ENCODE peak calls at places on chromosomes 5 and 9, in eight cellular contexts. J is HCT116, Z is esophagus muscularis mucosa, K is prostate gland, M is spleen, S is breast epithelium, P is stomach, W is GM23338. N is an unnamed sample.

GRCh38 chr9:114209151-114209550 is 53.8 kb downstream of the COL27A1 start:
- DNase-seq in J (no peak), Z (no peak), K (no peak), M (peak), S (no peak), P (no peak), W (no peak), N (no peak)

GRCh38 chr5:139774980-139775654 is 20.5 kb upstream of the PSD2 start:
- DNase-seq in J (no peak), Z (no peak), K (peak), M (peak), S (no peak), P (peak), W (peak), N (peak)

GRCh38 chr5:125310749-125311148 is 564.3 kb upstream of the ZNF608 start:
- DNase-seq in J (no peak), Z (no peak), K (no peak), M (no peak), S (no peak), P (no peak), W (no peak), N (no peak)

GRCh38 chr9:76591256-76591950 is 132.4 kb downstream of the GCNT1 start:
- DNase-seq in J (no peak), Z (no peak), K (no peak), M (no peak), S (no peak), P (no peak), W (no peak), N (no peak)

GRCh38 chr9:127801955-127802575 is 617 bp upstream of the FPGS start:
- DNase-seq in J (no peak), Z (no peak), K (no peak), M (no peak), S (no peak), P (no peak), W (no peak), N (no peak)

GRCh38 chr9:68669189-68669588 is 35.9 kb upstream of the PIP5K1B start:
- DNase-seq in J (no peak), Z (no peak), K (no peak), M (no peak), S (no peak), P (no peak), W (peak), N (no peak)

GRCh38 chr9:127161081-127161621 is 38.7 kb upstream of the ANGPTL2 start:
- DNase-seq in J (no peak), Z (no peak), K (no peak), M (no peak), S (no peak), P (peak), W (no peak), N (no peak)

GRCh38 chr9:21160178-21160577 is 6.3 kb downstream of the IFNA21 start:
- DNase-seq in J (no peak), Z (no peak), K (no peak), M (no peak), S (no peak), P (no peak), W (no peak), N (no peak)

GRCh38 chr5:67272453-67273130 is 76.0 kb upstream of the CD180 start:
- DNase-seq in J (no peak), Z (no peak), K (no peak), M (no peak), S (no peak), P (no peak), W (no peak), N (no peak)

GRCh38 chr5:129771058-129771838 is 23.4 kb downstream of the MINAR2 start:
- DNase-seq in J (peak), Z (no peak), K (peak), M (no peak), S (no peak), P (peak), W (peak), N (peak)

GRCh38 chr5:60996368-60996767 is 51.4 kb downstream of the NDUFAF2 start:
- DNase-seq in J (no peak), Z (no peak), K (no peak), M (no peak), S (no peak), P (no peak), W (no peak), N (no peak)

GRCh38 chr5:128409401-128409800 is 128.6 kb downstream of the FBN2 start:
- DNase-seq in J (no peak), Z (no peak), K (no peak), M (no peak), S (no peak), P (no peak), W (peak), N (no peak)

GRCh38 chr9:114156658-114157421 is 1.5 kb downstream of the COL27A1 start:
- DNase-seq in J (no peak), Z (no peak), K (peak), M (no peak), S (peak), P (peak), W (peak), N (peak)

GRCh38 chr5:94017579-94017978 is 276.2 kb upstream of the POU5F2 start:
- DNase-seq in J (no peak), Z (no peak), K (no peak), M (no peak), S (no peak), P (no peak), W (no peak), N (no peak)

GRCh38 chr5:161548472-161549094 is 2.1 kb upstream of the GABRB2 start:
- DNase-seq in J (no peak), Z (no peak), K (no peak), M (no peak), S (no peak), P (no peak), W (peak), N (peak)

GRCh38 chr9:70079364-70080103 is 35.9 kb downstream of the MAMDC2 start:
- DNase-seq in J (no peak), Z (no peak), K (no peak), M (no peak), S (no peak), P (no peak), W (no peak), N (no peak)

GRCh38 chr5:175201393-175201792 is 242.6 kb downstream of the DRD1 start:
- DNase-seq in J (no peak), Z (no peak), K (no peak), M (no peak), S (no peak), P (no peak), W (no peak), N (no peak)

GRCh38 chr5:129377504-129377903 is 82.6 kb upstream of the ADAMTS19 start:
- DNase-seq in J (no peak), Z (no peak), K (no peak), M (no peak), S (no peak), P (no peak), W (no peak), N (peak)

GRCh38 chr9:120524038-120524437 is 55.9 kb downstream of the CDK5RAP2 start:
- DNase-seq in J (no peak), Z (no peak), K (no peak), M (no peak), S (no peak), P (no peak), W (no peak), N (no peak)

GRCh38 chr5:112310746-112311145 is 108.3 kb downstream of the EPB41L4A start:
- DNase-seq in J (no peak), Z (no peak), K (no peak), M (no peak), S (no peak), P (no peak), W (no peak), N (no peak)

GRCh38 chr5:65722575-65723424 is 795 bp downstream of the NLN start:
- DNase-seq in J (peak), Z (no peak), K (no peak), M (no peak), S (no peak), P (no peak), W (peak), N (no peak)

GRCh38 chr5:10933141-10933540 is 172.1 kb upstream of the DAP start:
- DNase-seq in J (no peak), Z (peak), K (no peak), M (no peak), S (no peak), P (no peak), W (no peak), N (no peak)

GRCh38 chr9:93260290-93261066 is 76.5 kb downstream of the WNK2 start:
- DNase-seq in J (no peak), Z (peak), K (no peak), M (peak), S (peak), P (peak), W (no peak), N (peak)

GRCh38 chr5:116437922-116438578 is 136.6 kb downstream of the SEMA6A start:
- DNase-seq in J (no peak), Z (no peak), K (no peak), M (no peak), S (no peak), P (no peak), W (peak), N (no peak)

GRCh38 chr5:133538718-133539117 is 73.6 kb downstream of the FSTL4 start:
- DNase-seq in J (no peak), Z (peak), K (no peak), M (no peak), S (no peak), P (no peak), W (no peak), N (no peak)

GRCh38 chr5:34061993-34062392 is 19.0 kb upstream of the C1QTNF3 start:
- DNase-seq in J (no peak), Z (no peak), K (no peak), M (no peak), S (no peak), P (no peak), W (no peak), N (peak)

GRCh38 chr5:2908086-2908485 is 156.6 kb upstream of the IRX2 start:
- DNase-seq in J (no peak), Z (no peak), K (no peak), M (no peak), S (no peak), P (no peak), W (no peak), N (no peak)

GRCh38 chr9:17653947-17654346 is 75.1 kb downstream of the SH3GL2 start:
- DNase-seq in J (no peak), Z (no peak), K (no peak), M (no peak), S (no peak), P (no peak), W (no peak), N (no peak)

GRCh38 chr5:109695005-109695926 is 5.5 kb downstream of the MAN2A1 start:
- DNase-seq in J (no peak), Z (no peak), K (no peak), M (no peak), S (no peak), P (no peak), W (no peak), N (no peak)

GRCh38 chr5:55897905-55898304 is 46.7 kb downstream of the IL31RA start:
- DNase-seq in J (no peak), Z (no peak), K (no peak), M (no peak), S (peak), P (no peak), W (no peak), N (no peak)

GRCh38 chr9:113223963-113224362 is 2.6 kb downstream of the SLC31A1 start:
- DNase-seq in J (no peak), Z (no peak), K (no peak), M (no peak), S (no peak), P (no peak), W (no peak), N (no peak)

GRCh38 chr9:135906291-135907005 is 898 bp downstream of the CAMSAP1 start:
- DNase-seq in J (no peak), Z (no peak), K (no peak), M (peak), S (no peak), P (no peak), W (no peak), N (peak)

GRCh38 chr5:62790348-62790747 is 211.7 kb downstream of the LRRC70 start:
- DNase-seq in J (no peak), Z (no peak), K (peak), M (no peak), S (no peak), P (no peak), W (no peak), N (no peak)

GRCh38 chr9:70420267-70421019 is 6.0 kb upstream of the KLF9 start:
- DNase-seq in J (peak), Z (peak), K (peak), M (peak), S (peak), P (peak), W (peak), N (peak)

GRCh38 chr5:52757527-52757926 is 30.2 kb upstream of the ITGA1 start:
- DNase-seq in J (no peak), Z (no peak), K (no peak), M (no peak), S (no peak), P (no peak), W (no peak), N (no peak)

GRCh38 chr5:130514984-130515690 is 610.9 kb downstream of the CHSY3 start:
- DNase-seq in J (peak), Z (no peak), K (no peak), M (no peak), S (no peak), P (no peak), W (no peak), N (no peak)

GRCh38 chr5:14246350-14247053 is 103.4 kb downstream of the TRIO start:
- DNase-seq in J (no peak), Z (peak), K (no peak), M (no peak), S (no peak), P (no peak), W (no peak), N (no peak)

GRCh38 chr5:166618555-166618954 is 1672.9 kb upstream of the WWC1 start:
- DNase-seq in J (no peak), Z (no peak), K (no peak), M (no peak), S (no peak), P (no peak), W (peak), N (no peak)

GRCh38 chr5:53369681-53370080 is 110.7 kb upstream of the FST start:
- DNase-seq in J (no peak), Z (no peak), K (no peak), M (no peak), S (no peak), P (no peak), W (no peak), N (no peak)

GRCh38 chr9:2655411-2655901 is 33.9 kb downstream of the VLDLR start:
- DNase-seq in J (no peak), Z (no peak), K (no peak), M (no peak), S (no peak), P (no peak), W (no peak), N (no peak)

DNA sequence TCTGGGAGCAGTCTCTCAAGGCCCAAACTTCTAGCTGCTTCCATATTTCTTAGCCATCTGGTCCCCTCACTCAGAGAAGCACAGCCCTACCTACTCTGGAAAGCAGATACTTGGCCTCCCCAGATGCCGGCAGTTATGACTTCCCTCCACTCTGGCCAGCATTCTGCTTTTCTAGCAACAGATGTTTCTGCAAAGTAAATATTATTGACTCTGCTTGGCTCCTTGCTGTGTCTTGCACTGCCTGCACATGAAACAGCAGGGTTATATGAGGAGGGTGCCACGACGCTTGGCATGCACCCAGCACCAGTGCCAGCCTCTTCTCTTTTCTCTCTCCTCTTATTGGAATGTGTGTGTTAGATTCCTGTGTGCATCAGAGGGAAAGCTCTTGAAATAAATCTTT is 99.7 kb downstream of the ARHGAP26 start:
- DNase-seq in J (no peak), Z (no peak), K (peak), M (no peak), S (no peak), P (peak), W (no peak), N (peak)
- TF ChIP-seq POLR2AphosphoS5 in J (no peak), Z (peak), K (peak), M (no peak), S (no peak), P (peak), W (no peak), N (peak)

GRCh38 chr9:90967171-90967570 is 165.6 kb downstream of the SYK start:
- DNase-seq in J (no peak), Z (no peak), K (no peak), M (no peak), S (no peak), P (no peak), W (peak), N (no peak)

GRCh38 chr9:90966475-90967150 is 165.0 kb downstream of the SYK start:
- DNase-seq in J (no peak), Z (no peak), K (no peak), M (no peak), S (no peak), P (no peak), W (no peak), N (no peak)

GRCh38 chr9:90964101-90965020 is 162.7 kb downstream of the SYK start:
- DNase-seq in J (peak), Z (no peak), K (no peak), M (peak), S (no peak), P (peak), W (peak), N (peak)

GRCh38 chr9:90965141-90965910 is 163.7 kb downstream of the SYK start:
- DNase-seq in J (no peak), Z (no peak), K (peak), M (no peak), S (no peak), P (no peak), W (peak), N (no peak)

GRCh38 chr9:90965911-90966290 is 164.3 kb downstream of the SYK start:
- DNase-seq in J (no peak), Z (no peak), K (no peak), M (no peak), S (no peak), P (no peak), W (no peak), N (no peak)
- H3K27ac ChIP-seq in J (no peak), Z (no peak), K (no peak), M (no peak), S (no peak), P (no peak), W (no peak), N (peak)

GRCh38 chr5:107670028-107670926 is 460 bp downstream of the EFNA5 start:
- DNase-seq in J (no peak), Z (no peak), K (peak), M (peak), S (no peak), P (peak), W (peak), N (peak)

GRCh38 chr5:107668154-107668932 is 2.4 kb downstream of the EFNA5 start:
- DNase-seq in J (no peak), Z (no peak), K (no peak), M (no peak), S (no peak), P (no peak), W (no peak), N (no peak)

GRCh38 chr5:107670927-107671741 is at the start of gene EFNA5:
- DNase-seq in J (peak), Z (no peak), K (peak), M (peak), S (peak), P (peak), W (peak), N (peak)

GRCh38 chr5:107668933-107669542 is 1.7 kb downstream of the EFNA5 start:
- DNase-seq in J (no peak), Z (no peak), K (peak), M (no peak), S (no peak), P (peak), W (peak), N (peak)

DNA sequence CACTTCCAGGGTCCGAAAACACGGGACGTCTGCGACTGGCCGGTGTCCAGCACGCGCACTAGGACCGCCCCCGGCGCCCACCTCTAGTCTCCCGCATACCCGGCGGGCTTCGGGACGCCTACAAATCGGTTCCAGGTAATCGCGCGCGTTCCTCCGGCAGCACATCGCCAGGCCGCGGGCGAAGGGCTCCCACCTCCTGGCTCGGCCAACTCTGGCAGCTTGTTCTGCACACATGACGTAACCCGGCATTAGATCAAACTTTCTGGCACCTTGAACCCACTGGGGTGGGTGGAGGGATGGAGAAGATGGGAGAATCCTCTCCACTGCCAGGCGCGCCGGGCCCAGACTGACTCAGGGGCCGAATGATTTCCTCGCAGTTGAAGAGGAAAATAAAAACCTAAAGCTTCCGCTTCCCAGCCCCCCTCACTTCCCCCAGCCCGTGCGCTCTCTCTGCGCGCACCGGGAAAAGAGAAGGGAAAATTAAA is 1.2 kb downstream of the EFNA5 start:
- DNase-seq in J (no peak), Z (no peak), K (peak), M (peak), S (peak), P (peak), W (peak), N (peak)
- TF ChIP-seq POLR2AphosphoS5 in J (no peak), Z (no peak), K (no peak), M (no peak), S (peak), P (no peak), W (peak), N (peak)

GRCh38 chr5:172943283-172943841 is 15.9 kb upstream of the RPL26L1 start:
- DNase-seq in J (no peak), Z (no peak), K (no peak), M (peak), S (no peak), P (no peak), W (peak), N (no peak)
- H3K27ac ChIP-seq in J (no peak), Z (peak), K (no peak), M (peak), S (no peak), P (peak), W (no peak), N (no peak)

N was measured in transverse colon.